ENCODE peak calls at places on chromosomes 3 and 15, in four cellular contexts. A, P, K and B are unnamed samples.

GRCh38 chr3:117170112-117170511 is 460.5 kb downstream of the TUSC7 start:
- DNase-seq in K (no peak), P (no peak), A (no peak), B (no peak)

GRCh38 chr15:88604972-88605506 is 16.1 kb upstream of the AEN start:
- DNase-seq in A (no peak), P (no peak), K (peak), B (no peak)

GRCh38 chr3:33044676-33045075 is 52.3 kb downstream of the GLB1 start:
- DNase-seq in K (no peak), P (no peak), A (peak), B (no peak)

GRCh38 chr15:50627351-50628055 is 59.1 kb downstream of the TRPM7 start:
- DNase-seq in A (no peak), P (peak), K (no peak), B (no peak)

GRCh38 chr3:120471643-120472042 is 20.9 kb upstream of the FSTL1 start:
- DNase-seq in P (peak), A (no peak), K (no peak), B (no peak)

GRCh38 chr15:35986072-35986666 is 440.2 kb upstream of the DPH6 start:
- DNase-seq in K (no peak), P (no peak), A (no peak), B (no peak)

GRCh38 chr3:12590096-12590495 is 33.2 kb downstream of the MKRN2 start:
- DNase-seq in P (no peak), K (no peak), A (no peak), B (no peak)

GRCh38 chr15:40379853-40380252 is 2.7 kb upstream of the KNSTRN start:
- DNase-seq in K (no peak), P (peak), A (no peak), B (no peak)

GRCh38 chr3:165507060-165507459 is 310.9 kb upstream of the SLITRK3 start:
- DNase-seq in K (no peak), P (no peak), A (no peak), B (no peak)

GRCh38 chr3:100169186-100169585 is 54.9 kb upstream of the FILIP1L start:
- DNase-seq in P (no peak), A (no peak), K (no peak), B (no peak)

GRCh38 chr15:63539517-63539916 is 35.1 kb downstream of the USP3 start:
- DNase-seq in K (no peak), A (no peak), P (no peak), B (no peak)

GRCh38 chr3:170717410-170718402 is 131.8 kb upstream of the SLC7A14 start:
- DNase-seq in A (no peak), K (no peak), P (no peak), B (no peak)

GRCh38 chr3:195522254-195523023 is 20.7 kb downstream of the PPP1R2 start:
- DNase-seq in P (peak), A (no peak), K (no peak), B (no peak)

GRCh38 chr3:186383026-186383993 is 21.3 kb upstream of the DGKG start:
- DNase-seq in A (no peak), P (no peak), K (no peak), B (no peak)

GRCh38 chr3:56849698-56850097 is 47.9 kb upstream of the ARHGEF3 start:
- DNase-seq in A (no peak), P (no peak), K (no peak), B (no peak)

GRCh38 chr15:33242165-33242564 is 47.7 kb upstream of the FMN1 start:
- DNase-seq in K (no peak), P (peak), A (no peak), B (no peak)

GRCh38 chr3:61372723-61373122 is 121.5 kb upstream of the FHIT start:
- DNase-seq in K (no peak), P (no peak), A (no peak), B (no peak)